ENCODE peak calls at places on chromosomes 11 and 22, in five cellular contexts. D is fibroblast of pulmonary artery, Q is tibial artery, Y is heart left ventricle, X is ovary. U is an unnamed sample.

GRCh38 chr22:50007057-50007511 is 5.5 kb downstream of the IL17REL start:
- DNase-seq in Y (no peak), D (no peak), X (no peak), Q (no peak), U (no peak)

GRCh38 chr11:27028653-27029052 is 12.0 kb upstream of the BBOX1 start:
- DNase-seq in D (peak; percentile 25), Y (no peak), X (no peak), Q (no peak), U (no peak)

GRCh38 chr22:41976070-41976901 is 7.0 kb downstream of the SEPTIN3 start:
- DNase-seq in X (no peak), D (no peak), Q (no peak), Y (peak; percentile 66), U (no peak)

GRCh38 chr11:2089536-2090165 is 49.5 kb downstream of the IGF2 start:
- DNase-seq in D (peak; percentile 25), Y (no peak), Q (peak; percentile 9), X (no peak), U (no peak)

GRCh38 chr22:27311666-27312566 is 489.6 kb downstream of the MN1 start:
- DNase-seq in Q (no peak), Y (no peak), D (no peak), X (no peak), U (no peak)

GRCh38 chr11:4606231-4607015 is 1.6 kb downstream of the TRIM68 start:
- DNase-seq in Q (no peak), X (no peak), D (peak; percentile 67), Y (no peak), U (no peak)

GRCh38 chr22:36454916-36455570 is 26.4 kb downstream of the TXN2 start:
- DNase-seq in D (peak; percentile 88), Y (peak; percentile 97), Q (peak; percentile 87), X (peak; percentile 90), U (peak; percentile 76)

GRCh38 chr11:117281159-117281558 is 10.0 kb upstream of the BACE1-AS start:
- DNase-seq in Y (no peak), X (peak; percentile 36), D (peak; percentile 99), Q (no peak), U (no peak)

GRCh38 chr11:18578975-18579598 is 9.4 kb downstream of the UEVLD start:
- DNase-seq in Q (no peak), D (no peak), X (no peak), Y (no peak), U (no peak)

GRCh38 chr11:72786305-72787261 is 7.3 kb downstream of the STARD10 start:
- DNase-seq in D (no peak), X (no peak), Y (peak; percentile 19), Q (no peak), U (no peak)

GRCh38 chr11:77179048-77179447 is 51.0 kb downstream of the MYO7A start:
- DNase-seq in Q (no peak), X (no peak), Y (peak; percentile 39), D (no peak), U (no peak)

GRCh38 chr11:126607776-126608625 is 252.5 kb downstream of the ST3GAL4 start:
- DNase-seq in Q (no peak), D (no peak), Y (no peak), X (no peak), U (no peak)

GRCh38 chr11:117618956-117619355 is 178.1 kb downstream of the DSCAML1 start:
- DNase-seq in D (no peak), Y (no peak), X (no peak), Q (no peak), U (no peak)

GRCh38 chr11:87463486-87464102 is 425.9 kb downstream of the TMEM135 start:
- DNase-seq in X (no peak), Y (no peak), D (peak; percentile 5), Q (no peak), U (no peak)

GRCh38 chr11:8032576-8033311 is 45.6 kb downstream of the EIF3F start:
- DNase-seq in X (no peak), D (no peak), Q (no peak), Y (no peak), U (no peak)

GRCh38 chr11:61481806-61482205 is 26.7 kb upstream of the LRRC10B start:
- DNase-seq in Q (no peak), X (no peak), Y (no peak), D (no peak), U (no peak)

GRCh38 chr11:132158091-132158490 is 787.7 kb downstream of the NTM start:
- DNase-seq in X (no peak), Q (no peak), D (peak; percentile 26), Y (no peak), U (no peak)

GRCh38 chr11:35170503-35170902 is 31.5 kb downstream of the CD44 start:
- DNase-seq in D (no peak), Y (no peak), Q (no peak), X (no peak), U (no peak)

GRCh38 chr11:69595805-69596665 is 44.9 kb upstream of the CCND1 start:
- DNase-seq in D (no peak), X (no peak), Q (no peak), Y (no peak), U (no peak)

GRCh38 chr22:42991010-42991651 is 23.8 kb downstream of the PACSIN2 start:
- DNase-seq in D (peak; percentile 67), Q (no peak), Y (no peak), X (no peak), U (no peak)

GRCh38 chr22:19801340-19802000 is 40.9 kb downstream of the TBX1 start:
- DNase-seq in Y (peak; percentile 25), Q (no peak), D (no peak), X (no peak), U (no peak)

GRCh38 chr11:65854161-65854592 is 3.8 kb downstream of the CFL1 start:
- DNase-seq in Q (no peak), Y (no peak), X (no peak), D (no peak), U (no peak)

GRCh38 chr11:65854871-65855837 is 2.8 kb downstream of the CFL1 start:
- DNase-seq in Y (peak; percentile 57), X (peak; percentile 34), Q (no peak), D (no peak), U (no peak)

GRCh38 chr11:65851811-65852507 is 6.0 kb downstream of the CFL1 start:
- DNase-seq in D (no peak), Y (no peak), X (no peak), Q (no peak), U (no peak)

GRCh38 chr11:65852508-65853248 is 5.3 kb downstream of the CFL1 start:
- DNase-seq in Y (peak; percentile 62), X (peak; percentile 21), Q (no peak), D (no peak), U (no peak)

DNA sequence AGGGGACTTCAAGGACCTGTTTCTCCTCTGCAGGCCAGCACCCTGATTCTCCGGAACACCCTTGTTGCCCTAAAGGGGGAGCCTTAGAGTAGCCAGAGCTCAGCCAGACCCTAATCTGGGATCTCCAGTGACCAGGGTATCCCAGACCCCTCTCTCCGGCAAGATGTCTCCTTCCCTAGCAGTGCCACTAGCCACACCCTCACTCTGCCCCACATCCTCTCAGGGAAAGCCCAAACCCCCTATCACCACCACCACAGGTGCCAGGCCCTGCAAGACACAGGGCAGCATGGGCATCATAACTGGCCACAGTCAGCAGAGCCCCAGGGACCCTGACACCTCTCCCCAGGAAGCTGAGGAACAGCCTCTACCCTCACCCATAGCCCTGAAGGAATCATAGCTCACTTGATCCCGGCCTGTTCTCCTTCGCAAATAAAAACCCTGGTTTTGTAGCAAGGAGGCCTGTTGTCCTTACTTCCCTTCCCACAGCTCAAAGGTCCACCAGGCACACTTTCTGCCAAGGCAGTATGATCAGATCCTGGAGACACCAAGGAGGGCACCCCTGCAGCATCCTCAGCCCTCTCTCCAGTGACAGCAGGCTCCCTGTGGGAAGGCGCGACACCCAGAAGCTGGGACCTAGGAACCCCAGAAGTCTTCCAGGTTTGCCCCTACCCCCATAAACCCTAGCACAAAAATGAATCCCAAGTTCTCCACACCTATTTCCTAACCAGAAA is 4.6 kb downstream of the CFL1 start:
- DNase-seq in Y (no peak), X (no peak), D (no peak), Q (no peak), U (no peak)
- TF ChIP-seq CTCF in Y (no peak), X (no peak), D (peak; percentile 6), Q (no peak), U (no peak)

DNA sequence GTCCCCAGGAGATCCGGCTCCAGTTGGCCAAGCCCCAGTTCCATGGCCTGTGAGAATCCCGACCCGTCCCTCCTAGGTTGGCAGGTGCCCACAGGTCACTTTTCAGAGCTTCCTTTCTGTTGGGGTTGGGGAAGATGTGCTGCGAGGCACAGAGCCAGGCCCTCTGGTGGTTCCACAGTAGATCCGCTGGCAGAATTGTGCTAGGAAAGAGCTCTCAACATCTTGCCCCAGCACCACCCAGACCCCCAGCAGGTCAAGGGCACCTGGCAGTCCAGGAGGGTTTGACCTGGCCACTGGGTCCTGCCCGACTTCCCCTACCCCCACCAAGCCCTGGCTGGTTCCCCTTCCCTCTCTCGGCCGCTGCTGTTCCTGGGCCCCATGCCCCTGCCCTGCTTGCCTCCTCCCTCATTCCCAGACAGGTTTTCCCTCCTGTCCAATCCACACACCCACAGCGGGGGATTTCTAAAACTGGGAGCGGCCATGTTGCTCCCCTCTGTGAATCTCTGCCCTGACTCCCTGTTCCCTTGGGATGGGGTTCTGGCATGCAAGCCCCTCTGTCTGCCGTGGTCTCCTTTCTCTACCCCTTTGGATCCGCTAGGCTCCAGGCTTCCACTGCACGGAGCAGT is 26.2 kb upstream of the GCAT start:
- DNase-seq in X (peak; percentile 65), D (no peak), Y (no peak), Q (no peak), U (no peak)
- TF ChIP-seq CTCF in X (no peak), D (peak; percentile 29), Y (no peak), Q (no peak), U (no peak)

GRCh38 chr11:29312817-29313216 is 704.0 kb downstream of the KCNA4 start:
- DNase-seq in X (no peak), D (peak; percentile 35), Q (no peak), Y (no peak), U (no peak)
- TF ChIP-seq CTCF in X (no peak), D (no peak), Q (no peak), Y (no peak), U (no peak)

GRCh38 chr11:95734009-95734572 is 55.5 kb downstream of the FAM76B start:
- DNase-seq in X (no peak), Y (no peak), D (no peak), Q (no peak), U (no peak)

GRCh38 chr11:95736268-95737208 is 53.0 kb downstream of the FAM76B start:
- DNase-seq in D (peak; percentile 24), Y (no peak), X (peak; percentile 18), Q (peak; percentile 21), U (no peak)

GRCh38 chr11:95739526-95739925 is 50.1 kb downstream of the FAM76B start:
- DNase-seq in Y (no peak), X (no peak), Q (no peak), D (no peak), U (no peak)

GRCh38 chr11:95739108-95739507 is 50.5 kb downstream of the FAM76B start:
- DNase-seq in D (no peak), X (no peak), Y (no peak), Q (no peak), U (no peak)
- TF ChIP-seq CTCF in D (peak; percentile 15), X (no peak), Y (no peak), Q (no peak), U (no peak)

U was measured in CD14-positive monocyte.